ENCODE peak calls at places on chromosomes 4 and X, in eight cellular contexts. S is fibroblast of villous mesenchyme; Y is T follicular helper cell; I is HFFc6; J is NB4; E is CD8-positive, alpha-beta T cell; N is AG09309; K is IMR-90. F is an unnamed sample.

GRCh38 chr4:128470492-128471053 is 183.0 kb upstream of the PGRMC2 start:
- DNase-seq in S (no peak), Y (no peak), E (no peak), N (no peak), J (no peak), I (no peak), K (no peak), F (no peak)

GRCh38 chr4:67234296-67234695 is 311.0 kb downstream of the CENPC start:
- DNase-seq in J (no peak), E (no peak), K (no peak), S (no peak), I (no peak), Y (no peak), N (no peak), F (no peak)

GRCh38 chrX:46268429-46268828 is 276.8 kb downstream of the ZNF674 start:
- DNase-seq in J (peak), N (no peak), K (no peak), S (no peak), E (no peak), I (peak), Y (no peak), F (no peak)

GRCh38 chr4:123936615-123937014 is 540.0 kb downstream of the SPRY1 start:
- DNase-seq in E (no peak), K (no peak), S (peak), I (no peak), Y (no peak), N (no peak), J (no peak), F (no peak)

GRCh38 chrX:154834562-154834961 is at the start of gene SMIM9:
- DNase-seq in I (no peak), N (no peak), J (no peak), S (no peak), K (peak), Y (no peak), E (no peak), F (no peak)

GRCh38 chr4:8383451-8384160 is 56.9 kb downstream of the ACOX3 start:
- DNase-seq in S (peak), K (peak), N (no peak), Y (no peak), E (no peak), I (no peak), J (no peak), F (no peak)

GRCh38 chr4:141473952-141474351 is 162.4 kb upstream of the IL15 start:
- DNase-seq in K (peak), J (no peak), I (peak), S (peak), N (peak), Y (no peak), E (no peak), F (no peak)

GRCh38 chrX:46125139-46125538 is 420.1 kb downstream of the ZNF674 start:
- DNase-seq in Y (no peak), N (no peak), E (no peak), S (peak), K (no peak), I (no peak), J (peak), F (no peak)

GRCh38 chr4:6043188-6043587 is 25.0 kb upstream of the C4orf50 start:
- DNase-seq in E (no peak), N (no peak), I (no peak), Y (no peak), S (no peak), J (no peak), K (no peak), F (no peak)

GRCh38 chr4:82948647-82949204 is 48.2 kb downstream of the THAP9 start:
- DNase-seq in S (peak), K (peak), Y (no peak), J (no peak), I (peak), N (no peak), E (no peak), F (no peak)

GRCh38 chr4:30653291-30653690 is 66.9 kb upstream of the PCDH7 start:
- DNase-seq in J (no peak), I (no peak), N (no peak), K (no peak), S (no peak), Y (no peak), E (no peak), F (no peak)

GRCh38 chr4:156672924-156673323 is 298.7 kb downstream of the PDGFC start:
- DNase-seq in I (peak), K (no peak), J (no peak), N (peak), E (no peak), Y (no peak), S (peak), F (no peak)

GRCh38 chr4:3371038-3371437 is 70.7 kb upstream of the HGFAC start:
- DNase-seq in J (no peak), E (no peak), I (no peak), S (peak), K (no peak), Y (no peak), N (no peak), F (no peak)

GRCh38 chr4:37279894-37280592 is 35.5 kb downstream of the NWD2 start:
- DNase-seq in Y (no peak), E (no peak), N (no peak), K (no peak), I (no peak), J (no peak), S (no peak), F (no peak)

GRCh38 chr4:69760455-69760854 is at the start of gene SULT1B1:
- DNase-seq in I (no peak), E (peak), Y (peak), S (peak), K (peak), J (peak), N (no peak), F (peak)

GRCh38 chrX:139560221-139560620 is 29.7 kb downstream of the F9 start:
- DNase-seq in Y (no peak), K (peak), N (no peak), E (no peak), S (peak), I (no peak), J (no peak), F (no peak)

GRCh38 chr4:54322817-54323417 is 93.8 kb downstream of the PDGFRA start:
- DNase-seq in K (peak), E (no peak), S (peak), J (peak), Y (peak), I (peak), N (peak), F (peak)

GRCh38 chr4:1952046-1952700 is 56.6 kb downstream of the NELFA start:
- DNase-seq in N (no peak), K (no peak), E (no peak), S (no peak), I (no peak), J (no peak), Y (no peak), F (no peak)

GRCh38 chr4:86818211-86818610 is 31.0 kb downstream of the SLC10A6 start:
- DNase-seq in J (no peak), S (peak), I (no peak), E (no peak), N (no peak), K (peak), Y (no peak), F (no peak)

GRCh38 chrX:11589573-11590110 is 76.1 kb downstream of the ARHGAP6 start:
- DNase-seq in Y (no peak), N (no peak), S (peak), E (no peak), J (no peak), I (no peak), K (no peak), F (no peak)

F was measured in mucosa of descending colon.